ENCODE peak calls at places on chromosomes 12 and 14, in seven cellular contexts. Z is mucosa of descending colon, I is fibroblast of the aortic adventitia, Q is BJ, X is body of pancreas, D is astrocyte of the spinal cord, H is ovary. W is an unnamed sample.

GRCh38 chr12:58811346-58811745 is 109.0 kb downstream of the LRIG3 start:
- DNase-seq in I (no peak), D (no peak), H (no peak), Z (no peak), Q (no peak), X (no peak), W (no peak)

GRCh38 chr12:66164349-66164821 is 5.4 kb downstream of the TMBIM4 start:
- DNase-seq in I (peak; percentile 39), Z (no peak), Q (no peak), X (no peak), D (peak; percentile 34), H (no peak), W (peak; percentile 48)

GRCh38 chr12:132560831-132561783 is 49.3 kb downstream of the LRCOL1 start:
- DNase-seq in H (peak; percentile 68), X (peak; percentile 63), I (peak; percentile 42), D (peak; percentile 53), Q (no peak), Z (peak; percentile 81), W (peak; percentile 78)

GRCh38 chr14:52068741-52069616 is at the start of gene NID2:
- DNase-seq in X (peak; percentile 61), Z (peak; percentile 81), H (peak; percentile 92), Q (no peak), D (peak; percentile 95), I (peak; percentile 97), W (peak; percentile 99)

GRCh38 chr14:79967001-79967400 is 244.3 kb downstream of the DIO2 start:
- DNase-seq in I (no peak), Q (no peak), H (no peak), X (no peak), D (peak; percentile 13), Z (no peak), W (peak; percentile 2)

GRCh38 chr12:12803186-12803585 is 10.0 kb upstream of the DDX47 start:
- DNase-seq in H (no peak), I (peak; percentile 80), D (peak; percentile 84), Z (peak; percentile 87), X (peak; percentile 45), Q (no peak), W (peak; percentile 87)

GRCh38 chr14:63624701-63625100 is 17.0 kb downstream of the WDR89 start:
- DNase-seq in I (no peak), Z (no peak), D (no peak), X (no peak), Q (no peak), H (no peak), W (no peak)

GRCh38 chr12:11650279-11650696 is 814 bp downstream of the ETV6 start:
- DNase-seq in Z (no peak), I (no peak), H (peak; percentile 57), X (peak; percentile 39), D (no peak), Q (no peak), W (no peak)

GRCh38 chr12:52079576-52080402 is at the start of gene SMIM41:
- DNase-seq in D (no peak), Q (no peak), X (no peak), H (peak; percentile 64), I (no peak), Z (no peak), W (peak; percentile 62)

GRCh38 chr12:94561943-94562411 is 88.4 kb downstream of the TMCC3 start:
- DNase-seq in I (no peak), X (peak; percentile 22), Z (no peak), Q (no peak), D (peak; percentile 24), H (no peak), W (peak; percentile 24)

GRCh38 chr12:52755533-52755932 is 21.6 kb downstream of the KRT76 start:
- DNase-seq in Z (no peak), X (no peak), Q (no peak), I (no peak), H (no peak), D (no peak), W (no peak)

GRCh38 chr12:32047357-32047828 is 59.3 kb upstream of the BICD1 start:
- DNase-seq in X (no peak), Z (no peak), D (no peak), H (no peak), I (no peak), Q (no peak), W (no peak)

GRCh38 chr12:103561174-103561573 is 25.9 kb upstream of the STAB2 start:
- DNase-seq in Q (no peak), X (no peak), H (no peak), Z (no peak), I (peak; percentile 32), D (peak; percentile 28), W (no peak)

GRCh38 chr14:85296466-85297210 is 233.3 kb upstream of the FLRT2 start:
- DNase-seq in X (no peak), I (peak; percentile 59), Q (peak; percentile 13), H (no peak), Z (no peak), D (peak; percentile 36), W (peak; percentile 76)

GRCh38 chr12:69167648-69168165 is 71.7 kb upstream of the CPSF6 start:
- DNase-seq in Q (no peak), Z (no peak), I (no peak), D (no peak), X (no peak), H (no peak), W (no peak)

GRCh38 chr12:75177997-75178396 is 31.6 kb downstream of the KCNC2 start:
- DNase-seq in I (peak; percentile 90), Q (peak; percentile 78), D (peak; percentile 93), Z (no peak), X (no peak), H (no peak), W (peak; percentile 95)

GRCh38 chr14:29906256-29906885 is 21.3 kb downstream of the PRKD1 start:
- DNase-seq in I (peak; percentile 19), Q (no peak), X (peak; percentile 41), D (peak; percentile 66), Z (no peak), H (no peak), W (peak; percentile 30)

GRCh38 chr14:52391866-52392600 is 77.9 kb downstream of the PTGER2 start:
- DNase-seq in Q (peak; percentile 39), I (peak; percentile 88), H (no peak), Z (no peak), D (peak; percentile 83), X (no peak), W (peak; percentile 89)

GRCh38 chr12:62625238-62625637 is 158.6 kb downstream of the MON2 start:
- DNase-seq in Q (no peak), Z (no peak), D (peak; percentile 45), X (no peak), I (peak; percentile 78), H (no peak), W (no peak)

GRCh38 chr12:52080403-52081201 is 1.1 kb downstream of the SMIM41 start:
- DNase-seq in Z (no peak), D (no peak), X (no peak), H (peak; percentile 66), Q (no peak), I (no peak), W (no peak)

GRCh38 chr14:68877993-68878575 is 85.2 kb upstream of the ZFP36L1 start:
- DNase-seq in Q (no peak), Z (no peak), I (no peak), X (peak; percentile 8), D (no peak), H (no peak), W (no peak)

GRCh38 chr12:124678421-124678893 is 111.0 kb upstream of the NCOR2 start:
- DNase-seq in I (no peak), Z (no peak), X (no peak), D (no peak), H (no peak), Q (no peak), W (no peak)

GRCh38 chr12:79778802-79779201 is 88.0 kb upstream of the PAWR start:
- DNase-seq in Q (no peak), D (no peak), X (no peak), H (no peak), Z (no peak), I (no peak), W (no peak)

GRCh38 chr14:58912799-58913432 is 275.2 kb downstream of the DACT1 start:
- DNase-seq in X (no peak), Q (no peak), I (no peak), D (no peak), Z (no peak), H (no peak), W (no peak)

GRCh38 chr12:21476949-21477348 is 24.5 kb downstream of the RECQL start:
- DNase-seq in Q (peak; percentile 22), Z (no peak), D (peak; percentile 75), H (no peak), X (no peak), I (peak; percentile 37), W (peak; percentile 75)

GRCh38 chr14:106843951-106844483 is 1317.6 kb downstream of the TMEM121 start:
- DNase-seq in Q (no peak), I (no peak), X (peak; percentile 59), D (no peak), Z (peak; percentile 74), H (peak; percentile 55), W (no peak)

GRCh38 chr14:69260979-69261605 is 1.1 kb downstream of the GALNT16 start:
- DNase-seq in X (peak; percentile 40), H (peak; percentile 40), Q (no peak), D (no peak), Z (no peak), I (no peak), W (no peak)

DNA sequence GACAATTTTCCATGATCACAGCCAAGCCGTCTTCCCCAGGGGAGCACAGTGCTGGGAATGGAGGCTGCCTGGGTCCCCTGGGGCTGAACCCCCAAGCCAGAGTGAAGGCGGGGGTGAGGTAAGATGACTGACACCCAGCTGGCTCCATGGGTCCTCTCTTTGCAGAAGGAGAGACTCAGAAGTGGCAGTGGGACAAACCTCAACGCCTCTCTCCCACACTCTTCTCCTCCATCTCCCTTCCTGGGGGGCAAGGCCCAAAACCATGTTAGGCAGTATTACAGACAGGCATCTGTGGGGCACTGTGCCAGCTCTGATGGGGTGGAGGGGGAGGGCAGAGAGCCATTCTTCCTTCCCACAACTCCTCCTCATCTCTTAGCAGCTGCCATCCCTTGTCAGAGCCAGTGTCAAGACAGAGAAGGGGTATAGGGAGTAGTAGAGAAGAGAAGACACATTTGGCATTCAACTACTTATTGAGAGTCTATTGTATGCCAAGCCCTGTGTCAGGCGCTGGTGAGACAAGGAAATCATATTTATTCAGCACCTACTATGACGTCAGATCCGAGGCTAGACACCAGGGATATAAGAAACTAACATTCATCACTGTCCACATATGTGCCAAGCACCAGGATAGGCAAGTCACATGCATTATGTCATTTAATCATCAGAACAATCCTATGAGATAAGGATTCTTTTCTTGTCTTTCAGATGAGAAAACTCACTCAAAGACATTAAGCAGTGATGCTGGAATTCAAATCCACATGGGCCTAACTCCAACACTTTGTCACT is 3.5 kb downstream of the ITGA7 start:
- DNase-seq in I (peak; percentile 78), Z (no peak), D (no peak), X (no peak), H (no peak), Q (no peak), W (no peak)
- H3K4me3 ChIP-seq in I (no peak overlapping the region), Z (no peak overlapping the region), D (no peak overlapping the region), X (no peak overlapping the region), H (no peak overlapping the region), Q (no peak overlapping the region), W (no peak overlapping the region)

GRCh38 chr12:47870175-47870781 is 34.5 kb downstream of the VDR start:
- DNase-seq in Q (peak; percentile 26), I (peak; percentile 79), D (no peak), Z (no peak), X (peak; percentile 26), H (no peak), W (peak; percentile 63)
- TF ChIP-seq CTCF in Q (peak; percentile 71), I (peak; percentile 60), D (peak; percentile 41), Z (no peak), X (no peak), H (no peak), W (peak; percentile 55)

GRCh38 chr14:89418452-89418851 is 1.4 kb upstream of the FOXN3 start:
- DNase-seq in Q (no peak), X (no peak), I (no peak), D (no peak), Z (no peak), H (no peak), W (no peak)
- H3K4me3 ChIP-seq in Q (no peak overlapping the region), X (no peak overlapping the region), I (no peak overlapping the region), D (no peak overlapping the region), Z (no peak overlapping the region), H (no peak overlapping the region), W (no peak overlapping the region)

GRCh38 chr12:41684997-41685396 is 459.7 kb downstream of the GXYLT1 start:
- DNase-seq in H (no peak), Q (no peak), Z (no peak), X (no peak), D (no peak), I (no peak), W (no peak)
- TF ChIP-seq CTCF in H (no peak), Q (peak; percentile 53), Z (no peak), X (peak; percentile 54), D (no peak), I (no peak), W (no peak)

W was measured in foreskin fibroblast.